ENCODE peak calls at places on chromosomes 2 and 18, in nine cellular contexts. One of them, this sample, is unnamed.

GRCh38 chr18:59267511-59268126 is 5.6 kb downstream of the RAX start:
- DNase-seq in WTC11: peak; percentile 53
- DNase-seq in mesothelial cell of epicardium: no peak
- DNase-seq in uterus: no peak
- DNase-seq in lung: no peak
- DNase-seq in CD8-positive, alpha-beta T cell: no peak
- DNase-seq in pancreas: no peak
- DNase-seq in HepG2: no peak
- DNase-seq in natural killer cell: no peak
- DNase-seq in this sample: no peak

GRCh38 chr2:242015366-242016065 is 146.0 kb downstream of the RTP5 start:
- DNase-seq in WTC11: no peak
- DNase-seq in mesothelial cell of epicardium: peak; percentile 14
- DNase-seq in uterus: no peak
- DNase-seq in lung: no peak
- DNase-seq in CD8-positive, alpha-beta T cell: no peak
- DNase-seq in pancreas: peak; percentile 0
- DNase-seq in HepG2: no peak
- DNase-seq in natural killer cell: no peak
- DNase-seq in this sample: no peak

GRCh38 chr2:20635698-20636584 is 15.0 kb downstream of the HS1BP3 start:
- DNase-seq in WTC11: peak; percentile 93
- DNase-seq in mesothelial cell of epicardium: peak; percentile 82
- DNase-seq in uterus: peak; percentile 91
- DNase-seq in lung: peak; percentile 85
- DNase-seq in CD8-positive, alpha-beta T cell: no peak
- DNase-seq in pancreas: peak; percentile 63
- DNase-seq in HepG2: peak; percentile 74
- DNase-seq in natural killer cell: peak; percentile 47
- DNase-seq in this sample: peak; percentile 64

GRCh38 chr18:54127759-54128378 is 96.6 kb downstream of the MBD2 start:
- DNase-seq in WTC11: peak; percentile 58
- DNase-seq in mesothelial cell of epicardium: no peak
- DNase-seq in uterus: no peak
- DNase-seq in lung: no peak
- DNase-seq in CD8-positive, alpha-beta T cell: no peak
- DNase-seq in pancreas: no peak
- DNase-seq in HepG2: peak; percentile 41
- DNase-seq in natural killer cell: no peak
- DNase-seq in this sample: no peak

GRCh38 chr2:153047220-153047619 is 328.8 kb downstream of the ARL6IP6 start:
- DNase-seq in WTC11: no peak
- DNase-seq in mesothelial cell of epicardium: no peak
- DNase-seq in uterus: no peak
- DNase-seq in lung: no peak
- DNase-seq in CD8-positive, alpha-beta T cell: no peak
- DNase-seq in pancreas: no peak
- DNase-seq in HepG2: no peak
- DNase-seq in natural killer cell: no peak
- DNase-seq in this sample: no peak

GRCh38 chr2:72629062-72629461 is 196.8 kb downstream of the EXOC6B start:
- DNase-seq in WTC11: no peak
- DNase-seq in mesothelial cell of epicardium: no peak
- DNase-seq in uterus: no peak
- DNase-seq in lung: no peak
- DNase-seq in CD8-positive, alpha-beta T cell: no peak
- DNase-seq in pancreas: no peak
- DNase-seq in HepG2: no peak
- DNase-seq in natural killer cell: no peak
- DNase-seq in this sample: no peak

GRCh38 chr2:237591379-237591881 is 896 bp upstream of the RAB17 start:
- DNase-seq in WTC11: no peak
- DNase-seq in mesothelial cell of epicardium: no peak
- DNase-seq in uterus: no peak
- DNase-seq in lung: peak; percentile 39
- DNase-seq in CD8-positive, alpha-beta T cell: no peak
- DNase-seq in pancreas: no peak
- DNase-seq in HepG2: no peak
- DNase-seq in natural killer cell: no peak
- DNase-seq in this sample: no peak

GRCh38 chr2:28750316-28751101 is 1.1 kb upstream of the PPP1CB start:
- DNase-seq in WTC11: no peak
- DNase-seq in mesothelial cell of epicardium: no peak
- DNase-seq in uterus: peak; percentile 45
- DNase-seq in lung: no peak
- DNase-seq in CD8-positive, alpha-beta T cell: peak; percentile 9
- DNase-seq in pancreas: peak; percentile 28
- DNase-seq in HepG2: no peak
- DNase-seq in natural killer cell: peak; percentile 15
- DNase-seq in this sample: no peak

GRCh38 chr18:73270919-73271318 is 403.1 kb upstream of the NETO1 start:
- DNase-seq in WTC11: no peak
- DNase-seq in mesothelial cell of epicardium: no peak
- DNase-seq in uterus: no peak
- DNase-seq in lung: no peak
- DNase-seq in CD8-positive, alpha-beta T cell: no peak
- DNase-seq in pancreas: no peak
- DNase-seq in HepG2: no peak
- DNase-seq in natural killer cell: no peak
- DNase-seq in this sample: no peak

GRCh38 chr18:9835112-9835755 is 50.5 kb upstream of the TXNDC2 start:
- DNase-seq in WTC11: no peak
- DNase-seq in mesothelial cell of epicardium: no peak
- DNase-seq in uterus: no peak
- DNase-seq in lung: no peak
- DNase-seq in CD8-positive, alpha-beta T cell: no peak
- DNase-seq in pancreas: no peak
- DNase-seq in HepG2: no peak
- DNase-seq in natural killer cell: no peak
- DNase-seq in this sample: no peak

GRCh38 chr2:213018340-213018901 is 133.0 kb downstream of the IKZF2 start:
- DNase-seq in WTC11: no peak
- DNase-seq in mesothelial cell of epicardium: no peak
- DNase-seq in uterus: no peak
- DNase-seq in lung: no peak
- DNase-seq in CD8-positive, alpha-beta T cell: no peak
- DNase-seq in pancreas: no peak
- DNase-seq in HepG2: no peak
- DNase-seq in natural killer cell: no peak
- DNase-seq in this sample: no peak

GRCh38 chr2:241140445-241140840 is 8.8 kb downstream of the PASK start:
- DNase-seq in WTC11: no peak
- DNase-seq in mesothelial cell of epicardium: no peak
- DNase-seq in uterus: no peak
- DNase-seq in lung: no peak
- DNase-seq in CD8-positive, alpha-beta T cell: no peak
- DNase-seq in pancreas: no peak
- DNase-seq in HepG2: no peak
- DNase-seq in natural killer cell: no peak
- DNase-seq in this sample: no peak

GRCh38 chr2:239661334-239662312 is 260.8 kb upstream of the HDAC4 start:
- DNase-seq in WTC11: no peak
- DNase-seq in mesothelial cell of epicardium: no peak
- DNase-seq in uterus: no peak
- DNase-seq in lung: no peak
- DNase-seq in CD8-positive, alpha-beta T cell: no peak
- DNase-seq in pancreas: no peak
- DNase-seq in HepG2: no peak
- DNase-seq in natural killer cell: no peak
- DNase-seq in this sample: no peak

GRCh38 chr2:104844813-104845551 is 8.9 kb upstream of the POU3F3 start:
- DNase-seq in WTC11: peak; percentile 80
- DNase-seq in mesothelial cell of epicardium: no peak
- DNase-seq in uterus: no peak
- DNase-seq in lung: no peak
- DNase-seq in CD8-positive, alpha-beta T cell: no peak
- DNase-seq in pancreas: no peak
- DNase-seq in HepG2: no peak
- DNase-seq in natural killer cell: no peak
- DNase-seq in this sample: no peak

GRCh38 chr2:163551974-163552373 is 183.8 kb downstream of the FIGN start:
- DNase-seq in WTC11: no peak
- DNase-seq in mesothelial cell of epicardium: no peak
- DNase-seq in uterus: no peak
- DNase-seq in lung: no peak
- DNase-seq in CD8-positive, alpha-beta T cell: no peak
- DNase-seq in pancreas: no peak
- DNase-seq in HepG2: no peak
- DNase-seq in natural killer cell: no peak
- DNase-seq in this sample: no peak

GRCh38 chr2:84041494-84041893 is 417.6 kb downstream of the SUCLG1 start:
- DNase-seq in WTC11: no peak
- DNase-seq in mesothelial cell of epicardium: no peak
- DNase-seq in uterus: no peak
- DNase-seq in lung: no peak
- DNase-seq in CD8-positive, alpha-beta T cell: no peak
- DNase-seq in pancreas: no peak
- DNase-seq in HepG2: no peak
- DNase-seq in natural killer cell: no peak
- DNase-seq in this sample: no peak
- TF ChIP-seq CTCF in WTC11: no peak
- TF ChIP-seq CTCF in mesothelial cell of epicardium: no peak
- TF ChIP-seq CTCF in uterus: no peak
- TF ChIP-seq CTCF in lung: no peak
- TF ChIP-seq CTCF in CD8-positive, alpha-beta T cell: no peak
- TF ChIP-seq CTCF in pancreas: no peak
- TF ChIP-seq CTCF in HepG2: no peak
- TF ChIP-seq CTCF in natural killer cell: no peak
- TF ChIP-seq CTCF in this sample: no peak

GRCh38 chr2:108414945-108415344 is 34.1 kb upstream of the GCC2 start:
- DNase-seq in WTC11: no peak
- DNase-seq in mesothelial cell of epicardium: no peak
- DNase-seq in uterus: no peak
- DNase-seq in lung: no peak
- DNase-seq in CD8-positive, alpha-beta T cell: no peak
- DNase-seq in pancreas: no peak
- DNase-seq in HepG2: no peak
- DNase-seq in natural killer cell: no peak
- DNase-seq in this sample: no peak

GRCh38 chr2:108413731-108414130 is 35.3 kb upstream of the GCC2 start:
- DNase-seq in WTC11: no peak
- DNase-seq in mesothelial cell of epicardium: no peak
- DNase-seq in uterus: no peak
- DNase-seq in lung: no peak
- DNase-seq in CD8-positive, alpha-beta T cell: no peak
- DNase-seq in pancreas: no peak
- DNase-seq in HepG2: no peak
- DNase-seq in natural killer cell: no peak
- DNase-seq in this sample: no peak

GRCh38 chr2:108418416-108418815 is 30.6 kb upstream of the GCC2 start:
- DNase-seq in WTC11: no peak
- DNase-seq in mesothelial cell of epicardium: no peak
- DNase-seq in uterus: no peak
- DNase-seq in lung: no peak
- DNase-seq in CD8-positive, alpha-beta T cell: no peak
- DNase-seq in pancreas: no peak
- DNase-seq in HepG2: no peak
- DNase-seq in natural killer cell: no peak
- DNase-seq in this sample: no peak

GRCh38 chr2:108414256-108414876 is 34.6 kb upstream of the GCC2 start:
- DNase-seq in WTC11: no peak
- DNase-seq in mesothelial cell of epicardium: no peak
- DNase-seq in uterus: no peak
- DNase-seq in lung: no peak
- DNase-seq in CD8-positive, alpha-beta T cell: no peak
- DNase-seq in pancreas: no peak
- DNase-seq in HepG2: peak; percentile 12
- DNase-seq in natural killer cell: no peak
- DNase-seq in this sample: no peak

GRCh38 chr2:108417254-108417653 is 31.8 kb upstream of the GCC2 start:
- DNase-seq in WTC11: peak; percentile 13
- DNase-seq in mesothelial cell of epicardium: no peak
- DNase-seq in uterus: no peak
- DNase-seq in lung: no peak
- DNase-seq in CD8-positive, alpha-beta T cell: no peak
- DNase-seq in pancreas: no peak
- DNase-seq in HepG2: peak; percentile 80
- DNase-seq in natural killer cell: no peak
- DNase-seq in this sample: no peak
- TF ChIP-seq CTCF in WTC11: no peak
- TF ChIP-seq CTCF in mesothelial cell of epicardium: no peak
- TF ChIP-seq CTCF in uterus: no peak
- TF ChIP-seq CTCF in lung: no peak
- TF ChIP-seq CTCF in CD8-positive, alpha-beta T cell: no peak
- TF ChIP-seq CTCF in pancreas: no peak
- TF ChIP-seq CTCF in HepG2: peak; percentile 93
- TF ChIP-seq CTCF in natural killer cell: no peak
- TF ChIP-seq CTCF in this sample: no peak

DNA sequence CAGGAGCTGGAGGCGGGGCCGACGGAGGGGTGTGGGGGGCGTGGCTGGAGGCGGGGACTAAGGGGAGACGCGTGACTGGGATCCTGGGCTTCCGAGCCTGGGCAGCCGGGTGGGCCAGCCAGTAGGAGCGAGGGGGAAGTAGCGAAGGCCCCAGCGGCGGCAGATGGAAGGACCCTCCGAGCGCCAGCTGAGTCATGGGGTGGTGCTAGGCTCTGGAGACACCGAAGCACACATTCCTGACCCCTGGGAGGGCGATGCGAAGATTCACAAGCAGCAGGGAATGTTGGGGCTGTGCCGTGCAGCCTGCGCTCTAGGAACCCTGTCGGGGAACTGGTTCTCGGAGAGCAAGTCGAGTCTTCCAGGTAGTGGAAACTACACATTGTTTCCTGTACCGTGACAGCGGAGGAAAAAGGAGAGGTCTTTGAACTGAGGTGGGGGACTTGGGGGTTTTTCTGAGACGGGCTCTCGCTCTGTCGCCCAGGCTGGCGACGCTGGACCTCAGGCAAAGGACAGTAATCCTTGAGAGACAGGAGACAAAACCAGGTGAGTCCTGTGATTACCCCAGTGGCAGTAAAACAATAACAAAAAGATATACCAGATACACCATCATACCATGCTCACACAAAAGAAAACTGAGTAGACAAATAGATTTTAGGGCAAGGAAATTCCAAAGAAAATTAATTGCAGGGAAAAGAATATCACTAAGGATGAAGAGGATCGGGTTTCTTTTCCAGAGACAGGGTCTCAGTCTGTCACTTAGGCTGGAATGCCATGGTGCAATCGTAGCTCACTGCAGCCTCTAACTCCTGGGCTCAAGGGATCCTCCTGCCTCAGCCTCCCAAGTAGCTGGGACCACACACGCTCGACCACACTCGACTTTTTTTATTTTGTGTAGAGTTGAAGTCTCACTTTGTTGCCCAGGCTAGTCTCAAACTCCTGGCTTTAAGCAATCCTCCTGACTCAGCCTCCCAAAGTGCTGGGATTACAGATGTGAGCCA is 828 bp upstream of the AFG3L2 start:
- DNase-seq in WTC11: no peak
- DNase-seq in mesothelial cell of epicardium: no peak
- DNase-seq in uterus: no peak
- DNase-seq in lung: no peak
- DNase-seq in CD8-positive, alpha-beta T cell: no peak
- DNase-seq in pancreas: no peak
- DNase-seq in HepG2: no peak
- DNase-seq in natural killer cell: no peak
- DNase-seq in this sample: no peak
- TF ChIP-seq CTCF in WTC11: no peak
- TF ChIP-seq CTCF in mesothelial cell of epicardium: no peak
- TF ChIP-seq CTCF in uterus: no peak
- TF ChIP-seq CTCF in lung: no peak
- TF ChIP-seq CTCF in CD8-positive, alpha-beta T cell: no peak
- TF ChIP-seq CTCF in pancreas: no peak
- TF ChIP-seq CTCF in HepG2: peak; percentile 20
- TF ChIP-seq CTCF in natural killer cell: no peak
- TF ChIP-seq CTCF in this sample: no peak

GRCh38 chr2:172662099-172662498 is 73.5 kb upstream of the RAPGEF4 start:
- DNase-seq in WTC11: no peak
- DNase-seq in mesothelial cell of epicardium: no peak
- DNase-seq in uterus: no peak
- DNase-seq in lung: no peak
- DNase-seq in CD8-positive, alpha-beta T cell: no peak
- DNase-seq in pancreas: no peak
- DNase-seq in HepG2: no peak
- DNase-seq in natural killer cell: no peak
- DNase-seq in this sample: no peak
- TF ChIP-seq CTCF in WTC11: no peak
- TF ChIP-seq CTCF in mesothelial cell of epicardium: no peak
- TF ChIP-seq CTCF in uterus: no peak
- TF ChIP-seq CTCF in lung: no peak
- TF ChIP-seq CTCF in CD8-positive, alpha-beta T cell: no peak
- TF ChIP-seq CTCF in pancreas: no peak
- TF ChIP-seq CTCF in HepG2: no peak
- TF ChIP-seq CTCF in natural killer cell: no peak
- TF ChIP-seq CTCF in this sample: no peak